ENCODE peak calls at places on chromosomes 3 and 15, in eight cellular contexts. One of them, this sample, is unnamed.

GRCh38 chr3:108008931-108009635 is 81.7 kb downstream of the CD47 start:
- DNase-seq in AG08395: peak
- DNase-seq in A673: no peak
- DNase-seq in stimulated activated CD8-positive, alpha-beta memory T cell treated with anti-CD3 and anti-CD28 coated beads, Interleukin-12 subunit alpha, Interleukin-12 subunit beta, amount 100 ng/mL, for 1 hour: no peak
- DNase-seq in activated T-helper 2 cell treated with anti-CD3 and anti-CD28 coated beads, Interferon-gamma antibody, Interleukin-2, Interleukin-4, amounts not matched to agents 10 μg/mL and 5 μg/mL and 100 μg/mL, durations not matched to agents 14 hours and 24 hours and 36 hours: no peak
- DNase-seq in IMR-90: peak
- DNase-seq in left kidney: no peak
- DNase-seq in small intestine: no peak
- DNase-seq in this sample: no peak

GRCh38 chr3:157618075-157618760 is 115.0 kb upstream of the VEPH1 start:
- DNase-seq in A673: peak
- DNase-seq in left kidney: peak
- DNase-seq in small intestine: peak
- DNase-seq in AG08395: peak
- DNase-seq in activated T-helper 2 cell treated with anti-CD3 and anti-CD28 coated beads, Interferon-gamma antibody, Interleukin-2, Interleukin-4, amounts not matched to agents 10 μg/mL and 5 μg/mL and 100 μg/mL, durations not matched to agents 14 hours and 24 hours and 36 hours: no peak
- DNase-seq in stimulated activated CD8-positive, alpha-beta memory T cell treated with anti-CD3 and anti-CD28 coated beads, Interleukin-12 subunit alpha, Interleukin-12 subunit beta, amount 100 ng/mL, for 1 hour: no peak
- DNase-seq in IMR-90: peak
- DNase-seq in this sample: peak

GRCh38 chr3:28846948-28847527 is 433.8 kb upstream of the RBMS3 start:
- DNase-seq in stimulated activated CD8-positive, alpha-beta memory T cell treated with anti-CD3 and anti-CD28 coated beads, Interleukin-12 subunit alpha, Interleukin-12 subunit beta, amount 100 ng/mL, for 1 hour: no peak
- DNase-seq in AG08395: no peak
- DNase-seq in left kidney: peak
- DNase-seq in activated T-helper 2 cell treated with anti-CD3 and anti-CD28 coated beads, Interferon-gamma antibody, Interleukin-2, Interleukin-4, amounts not matched to agents 10 μg/mL and 5 μg/mL and 100 μg/mL, durations not matched to agents 14 hours and 24 hours and 36 hours: no peak
- DNase-seq in A673: no peak
- DNase-seq in small intestine: no peak
- DNase-seq in IMR-90: no peak
- DNase-seq in this sample: no peak

GRCh38 chr3:40186508-40186907 is 123.0 kb upstream of the EIF1B start:
- DNase-seq in small intestine: peak
- DNase-seq in IMR-90: no peak
- DNase-seq in A673: no peak
- DNase-seq in left kidney: no peak
- DNase-seq in AG08395: no peak
- DNase-seq in stimulated activated CD8-positive, alpha-beta memory T cell treated with anti-CD3 and anti-CD28 coated beads, Interleukin-12 subunit alpha, Interleukin-12 subunit beta, amount 100 ng/mL, for 1 hour: no peak
- DNase-seq in activated T-helper 2 cell treated with anti-CD3 and anti-CD28 coated beads, Interferon-gamma antibody, Interleukin-2, Interleukin-4, amounts not matched to agents 10 μg/mL and 5 μg/mL and 100 μg/mL, durations not matched to agents 14 hours and 24 hours and 36 hours: no peak
- DNase-seq in this sample: no peak

GRCh38 chr3:104519068-104519467 is 847.6 kb upstream of the ALCAM start:
- DNase-seq in AG08395: no peak
- DNase-seq in small intestine: no peak
- DNase-seq in stimulated activated CD8-positive, alpha-beta memory T cell treated with anti-CD3 and anti-CD28 coated beads, Interleukin-12 subunit alpha, Interleukin-12 subunit beta, amount 100 ng/mL, for 1 hour: no peak
- DNase-seq in IMR-90: no peak
- DNase-seq in A673: no peak
- DNase-seq in activated T-helper 2 cell treated with anti-CD3 and anti-CD28 coated beads, Interferon-gamma antibody, Interleukin-2, Interleukin-4, amounts not matched to agents 10 μg/mL and 5 μg/mL and 100 μg/mL, durations not matched to agents 14 hours and 24 hours and 36 hours: no peak
- DNase-seq in left kidney: no peak
- DNase-seq in this sample: no peak

GRCh38 chr3:46860381-46861292 is 2.6 kb downstream of the MYL3 start:
- DNase-seq in AG08395: no peak
- DNase-seq in A673: no peak
- DNase-seq in stimulated activated CD8-positive, alpha-beta memory T cell treated with anti-CD3 and anti-CD28 coated beads, Interleukin-12 subunit alpha, Interleukin-12 subunit beta, amount 100 ng/mL, for 1 hour: no peak
- DNase-seq in activated T-helper 2 cell treated with anti-CD3 and anti-CD28 coated beads, Interferon-gamma antibody, Interleukin-2, Interleukin-4, amounts not matched to agents 10 μg/mL and 5 μg/mL and 100 μg/mL, durations not matched to agents 14 hours and 24 hours and 36 hours: no peak
- DNase-seq in IMR-90: no peak
- DNase-seq in left kidney: peak
- DNase-seq in small intestine: no peak
- DNase-seq in this sample: no peak

GRCh38 chr3:11651900-11652299 is 8.2 kb upstream of the VGLL4 start:
- DNase-seq in AG08395: no peak
- DNase-seq in small intestine: peak
- DNase-seq in left kidney: peak
- DNase-seq in A673: peak
- DNase-seq in activated T-helper 2 cell treated with anti-CD3 and anti-CD28 coated beads, Interferon-gamma antibody, Interleukin-2, Interleukin-4, amounts not matched to agents 10 μg/mL and 5 μg/mL and 100 μg/mL, durations not matched to agents 14 hours and 24 hours and 36 hours: no peak
- DNase-seq in IMR-90: peak
- DNase-seq in stimulated activated CD8-positive, alpha-beta memory T cell treated with anti-CD3 and anti-CD28 coated beads, Interleukin-12 subunit alpha, Interleukin-12 subunit beta, amount 100 ng/mL, for 1 hour: no peak
- DNase-seq in this sample: no peak

GRCh38 chr3:190124067-190124466 is 3.4 kb upstream of the P3H2 start:
- DNase-seq in A673: no peak
- DNase-seq in activated T-helper 2 cell treated with anti-CD3 and anti-CD28 coated beads, Interferon-gamma antibody, Interleukin-2, Interleukin-4, amounts not matched to agents 10 μg/mL and 5 μg/mL and 100 μg/mL, durations not matched to agents 14 hours and 24 hours and 36 hours: no peak
- DNase-seq in stimulated activated CD8-positive, alpha-beta memory T cell treated with anti-CD3 and anti-CD28 coated beads, Interleukin-12 subunit alpha, Interleukin-12 subunit beta, amount 100 ng/mL, for 1 hour: no peak
- DNase-seq in AG08395: no peak
- DNase-seq in small intestine: no peak
- DNase-seq in left kidney: no peak
- DNase-seq in IMR-90: no peak
- DNase-seq in this sample: no peak

GRCh38 chr3:46852839-46853355 is 10.3 kb downstream of the MYL3 start:
- DNase-seq in small intestine: no peak
- DNase-seq in stimulated activated CD8-positive, alpha-beta memory T cell treated with anti-CD3 and anti-CD28 coated beads, Interleukin-12 subunit alpha, Interleukin-12 subunit beta, amount 100 ng/mL, for 1 hour: no peak
- DNase-seq in A673: no peak
- DNase-seq in activated T-helper 2 cell treated with anti-CD3 and anti-CD28 coated beads, Interferon-gamma antibody, Interleukin-2, Interleukin-4, amounts not matched to agents 10 μg/mL and 5 μg/mL and 100 μg/mL, durations not matched to agents 14 hours and 24 hours and 36 hours: no peak
- DNase-seq in left kidney: no peak
- DNase-seq in IMR-90: no peak
- DNase-seq in AG08395: no peak
- DNase-seq in this sample: no peak

GRCh38 chr15:24901409-24901808 is 53.4 kb upstream of the SNRPN start:
- DNase-seq in small intestine: no peak
- DNase-seq in activated T-helper 2 cell treated with anti-CD3 and anti-CD28 coated beads, Interferon-gamma antibody, Interleukin-2, Interleukin-4, amounts not matched to agents 10 μg/mL and 5 μg/mL and 100 μg/mL, durations not matched to agents 14 hours and 24 hours and 36 hours: no peak
- DNase-seq in stimulated activated CD8-positive, alpha-beta memory T cell treated with anti-CD3 and anti-CD28 coated beads, Interleukin-12 subunit alpha, Interleukin-12 subunit beta, amount 100 ng/mL, for 1 hour: no peak
- DNase-seq in AG08395: no peak
- DNase-seq in IMR-90: no peak
- DNase-seq in A673: no peak
- DNase-seq in left kidney: no peak
- DNase-seq in this sample: no peak

GRCh38 chr3:138781012-138781470 is 53.7 kb downstream of the PIK3CB start:
- DNase-seq in AG08395: no peak
- DNase-seq in stimulated activated CD8-positive, alpha-beta memory T cell treated with anti-CD3 and anti-CD28 coated beads, Interleukin-12 subunit alpha, Interleukin-12 subunit beta, amount 100 ng/mL, for 1 hour: peak
- DNase-seq in small intestine: peak
- DNase-seq in IMR-90: no peak
- DNase-seq in A673: no peak
- DNase-seq in left kidney: no peak
- DNase-seq in activated T-helper 2 cell treated with anti-CD3 and anti-CD28 coated beads, Interferon-gamma antibody, Interleukin-2, Interleukin-4, amounts not matched to agents 10 μg/mL and 5 μg/mL and 100 μg/mL, durations not matched to agents 14 hours and 24 hours and 36 hours: peak
- DNase-seq in this sample: no peak

GRCh38 chr15:88246666-88247446 is 9.7 kb downstream of the NTRK3 start:
- DNase-seq in A673: peak
- DNase-seq in IMR-90: peak
- DNase-seq in small intestine: peak
- DNase-seq in AG08395: peak
- DNase-seq in stimulated activated CD8-positive, alpha-beta memory T cell treated with anti-CD3 and anti-CD28 coated beads, Interleukin-12 subunit alpha, Interleukin-12 subunit beta, amount 100 ng/mL, for 1 hour: peak
- DNase-seq in left kidney: peak
- DNase-seq in activated T-helper 2 cell treated with anti-CD3 and anti-CD28 coated beads, Interferon-gamma antibody, Interleukin-2, Interleukin-4, amounts not matched to agents 10 μg/mL and 5 μg/mL and 100 μg/mL, durations not matched to agents 14 hours and 24 hours and 36 hours: peak
- DNase-seq in this sample: peak

GRCh38 chr3:15313461-15313860 is 18.9 kb downstream of the SH3BP5 start:
- DNase-seq in A673: no peak
- DNase-seq in stimulated activated CD8-positive, alpha-beta memory T cell treated with anti-CD3 and anti-CD28 coated beads, Interleukin-12 subunit alpha, Interleukin-12 subunit beta, amount 100 ng/mL, for 1 hour: no peak
- DNase-seq in small intestine: no peak
- DNase-seq in activated T-helper 2 cell treated with anti-CD3 and anti-CD28 coated beads, Interferon-gamma antibody, Interleukin-2, Interleukin-4, amounts not matched to agents 10 μg/mL and 5 μg/mL and 100 μg/mL, durations not matched to agents 14 hours and 24 hours and 36 hours: no peak
- DNase-seq in AG08395: no peak
- DNase-seq in IMR-90: no peak
- DNase-seq in left kidney: no peak
- DNase-seq in this sample: no peak

GRCh38 chr15:100334456-100334855 is 7.3 kb downstream of the ADAMTS17 start:
- DNase-seq in AG08395: no peak
- DNase-seq in A673: no peak
- DNase-seq in IMR-90: no peak
- DNase-seq in small intestine: no peak
- DNase-seq in stimulated activated CD8-positive, alpha-beta memory T cell treated with anti-CD3 and anti-CD28 coated beads, Interleukin-12 subunit alpha, Interleukin-12 subunit beta, amount 100 ng/mL, for 1 hour: no peak
- DNase-seq in left kidney: no peak
- DNase-seq in activated T-helper 2 cell treated with anti-CD3 and anti-CD28 coated beads, Interferon-gamma antibody, Interleukin-2, Interleukin-4, amounts not matched to agents 10 μg/mL and 5 μg/mL and 100 μg/mL, durations not matched to agents 14 hours and 24 hours and 36 hours: no peak
- DNase-seq in this sample: no peak

GRCh38 chr3:163362154-163362553 is 1716.1 kb downstream of the SI start:
- DNase-seq in IMR-90: no peak
- DNase-seq in AG08395: no peak
- DNase-seq in A673: no peak
- DNase-seq in stimulated activated CD8-positive, alpha-beta memory T cell treated with anti-CD3 and anti-CD28 coated beads, Interleukin-12 subunit alpha, Interleukin-12 subunit beta, amount 100 ng/mL, for 1 hour: no peak
- DNase-seq in activated T-helper 2 cell treated with anti-CD3 and anti-CD28 coated beads, Interferon-gamma antibody, Interleukin-2, Interleukin-4, amounts not matched to agents 10 μg/mL and 5 μg/mL and 100 μg/mL, durations not matched to agents 14 hours and 24 hours and 36 hours: no peak
- DNase-seq in left kidney: no peak
- DNase-seq in small intestine: no peak
- DNase-seq in this sample: no peak

GRCh38 chr3:10772230-10773161 is 43.5 kb upstream of the SLC6A11 start:
- DNase-seq in IMR-90: no peak
- DNase-seq in AG08395: no peak
- DNase-seq in A673: no peak
- DNase-seq in left kidney: peak
- DNase-seq in stimulated activated CD8-positive, alpha-beta memory T cell treated with anti-CD3 and anti-CD28 coated beads, Interleukin-12 subunit alpha, Interleukin-12 subunit beta, amount 100 ng/mL, for 1 hour: no peak
- DNase-seq in small intestine: no peak
- DNase-seq in activated T-helper 2 cell treated with anti-CD3 and anti-CD28 coated beads, Interferon-gamma antibody, Interleukin-2, Interleukin-4, amounts not matched to agents 10 μg/mL and 5 μg/mL and 100 μg/mL, durations not matched to agents 14 hours and 24 hours and 36 hours: no peak
- DNase-seq in this sample: no peak